ENCODE peak calls at places on chromosome 13, in four cellular contexts. Z is hepatic stellate cell; N is CD8-positive, alpha-beta memory T cell; A is activated T-helper 1 cell treated with anti-CD3 and anti-CD28 coated beads, Interleukin-12 subunit alpha, Interleukin-12 subunit beta, Interleukin-2, Interleukin-4 antibody, amounts not matched to agents 30 ng/mL and 10 ng/mL and 1 ng/mL, durations not matched to agents 14 hours and 24 hours and 36 hours. E is an unnamed sample.

GRCh38 chr13:24180743-24181384 is 20.3 kb downstream of the SPATA13 start:
- DNase-seq in Z (no peak), N (no peak), A (no peak), E (no peak)

GRCh38 chr13:48660356-48661076 is 6.8 kb downstream of the CYSLTR2 start:
- DNase-seq in Z (no peak), N (no peak), A (no peak), E (no peak)

GRCh38 chr13:102933076-102933922 is 87.5 kb downstream of the ERCC5 start:
- DNase-seq in Z (no peak), N (no peak), A (no peak), E (no peak)

GRCh38 chr13:44739539-44739938 is 163.4 kb upstream of the TSC22D1 start:
- DNase-seq in Z (no peak), N (no peak), A (no peak), E (no peak)

GRCh38 chr13:67303661-67304333 is 73.7 kb upstream of the PCDH9 start:
- DNase-seq in Z (no peak), N (no peak), A (no peak), E (no peak)

GRCh38 chr13:22111961-22112360 is 441.1 kb downstream of the FGF9 start:
- DNase-seq in Z (no peak), N (no peak), A (no peak), E (no peak)

GRCh38 chr13:39776439-39776838 is 121.0 kb downstream of the COG6 start:
- DNase-seq in Z (peak), N (no peak), A (no peak), E (no peak)

GRCh38 chr13:78197231-78197630 is 278.6 kb upstream of the EDNRB start:
- DNase-seq in Z (no peak), N (no peak), A (no peak), E (no peak)

GRCh38 chr13:105365831-105366230 is 1169.6 kb downstream of the EFNB2 start:
- DNase-seq in Z (no peak), N (no peak), A (no peak), E (no peak)

GRCh38 chr13:23856008-23856750 is 33.0 kb downstream of the MIPEP start:
- DNase-seq in Z (no peak), N (no peak), A (no peak), E (no peak)

GRCh38 chr13:102868366-102868936 is 22.6 kb downstream of the ERCC5 start:
- DNase-seq in Z (no peak), N (no peak), A (no peak), E (no peak)

GRCh38 chr13:98541211-98541610 is 35.7 kb downstream of the STK24 start:
- DNase-seq in Z (no peak), N (no peak), A (no peak), E (no peak)

GRCh38 chr13:44680746-44681355 is 104.7 kb upstream of the TSC22D1 start:
- DNase-seq in Z (no peak), N (no peak), A (no peak), E (no peak)

GRCh38 chr13:86601351-86601750 is 802.1 kb upstream of the SLITRK6 start:
- DNase-seq in Z (no peak), N (no peak), A (no peak), E (no peak)

GRCh38 chr13:49690990-49691886 is at the start of gene EBPL:
- DNase-seq in Z (peak), N (peak), A (peak), E (peak)

GRCh38 chr13:112241288-112241687 is 134.9 kb upstream of the SPACA7 start:
- DNase-seq in Z (no peak), N (no peak), A (no peak), E (no peak)

GRCh38 chr13:57624565-57625435 is 6.7 kb upstream of the PCDH17 start:
- DNase-seq in Z (peak), N (no peak), A (no peak), E (no peak)

GRCh38 chr13:99657848-99658265 is 156.6 kb downstream of the TM9SF2 start:
- DNase-seq in Z (no peak), N (no peak), A (peak), E (no peak)

GRCh38 chr13:107516517-107516916 is 698.8 kb downstream of the LIG4 start:
- DNase-seq in Z (no peak), N (no peak), A (no peak), E (no peak)

GRCh38 chr13:53005631-53006030 is 23.0 kb upstream of the OLFM4 start:
- DNase-seq in Z (no peak), N (no peak), A (no peak), E (no peak)

GRCh38 chr13:50613356-50613831 is 230.1 kb downstream of the DLEU7 start:
- DNase-seq in Z (no peak), N (no peak), A (no peak), E (no peak)

GRCh38 chr13:112870062-112870352 is 99.0 kb upstream of the MCF2L start:
- DNase-seq in Z (no peak), N (no peak), A (no peak), E (no peak)

GRCh38 chr13:66424417-66424816 is 805.7 kb downstream of the PCDH9 start:
- DNase-seq in Z (peak), N (no peak), A (no peak), E (no peak)

GRCh38 chr13:101640797-101641400 is 188.4 kb downstream of the ITGBL1 start:
- DNase-seq in Z (peak), N (no peak), A (no peak), E (no peak)

GRCh38 chr13:65497265-65497664 is 1732.9 kb downstream of the PCDH9 start:
- DNase-seq in Z (peak), N (no peak), A (no peak), E (no peak)

GRCh38 chr13:20118268-20119140 is 42.3 kb downstream of the GJA3 start:
- DNase-seq in Z (peak), N (no peak), A (no peak), E (peak)

GRCh38 chr13:75256922-75257321 is 225.0 kb downstream of the TBC1D4 start:
- DNase-seq in Z (no peak), N (no peak), A (no peak), E (no peak)

GRCh38 chr13:69524459-69525155 is 583.0 kb upstream of the ATXN8OS start:
- DNase-seq in Z (no peak), N (no peak), A (no peak), E (no peak)

GRCh38 chr13:77022341-77022740 is 4.6 kb downstream of the FBXL3 start:
- DNase-seq in Z (peak), N (no peak), A (no peak), E (no peak)

GRCh38 chr13:81577601-81578000 is 1236.7 kb upstream of the SPRY2 start:
- DNase-seq in Z (no peak), N (no peak), A (no peak), E (no peak)

GRCh38 chr13:98937911-98938381 is 39.9 kb downstream of the DOCK9 start:
- DNase-seq in Z (no peak), N (no peak), A (no peak), E (no peak)

GRCh38 chr13:101730420-101731000 is 278.0 kb downstream of the ITGBL1 start:
- DNase-seq in Z (no peak), N (no peak), A (no peak), E (no peak)